ENCODE peak calls at places on chromosomes 4 and X, in four cellular contexts. U is ascending aorta, K is left lung, I is tibial artery. Y is an unnamed sample.

GRCh38 chrX:27380163-27380845 is 82.8 kb downstream of the PPP4R3C start:
- DNase-seq in U (no peak), K (no peak), I (no peak), Y (no peak)

GRCh38 chrX:103626855-103627254 is 1.9 kb upstream of the TCEAL1 start:
- DNase-seq in I (no peak), U (no peak), K (no peak), Y (no peak)

GRCh38 chr4:23747131-23747752 is 142.6 kb downstream of the PPARGC1A start:
- DNase-seq in I (no peak), U (no peak), K (no peak), Y (no peak)

GRCh38 chr4:128793859-128794667 is 15.4 kb upstream of the JADE1 start:
- DNase-seq in I (no peak), U (no peak), K (no peak), Y (no peak)

GRCh38 chrX:13938053-13938765 is 91.5 kb downstream of the GEMIN8 start:
- DNase-seq in I (no peak), U (no peak), K (peak; percentile 79), Y (peak; percentile 1)

GRCh38 chr4:171648926-171649325 is 164.3 kb upstream of the GALNTL6 start:
- DNase-seq in K (no peak), U (no peak), I (no peak), Y (no peak)

GRCh38 chr4:20266215-20267082 is 14.7 kb downstream of the SLIT2 start:
- DNase-seq in I (no peak), K (no peak), U (no peak), Y (no peak)

GRCh38 chr4:139593091-139593564 is 37.1 kb upstream of the SETD7 start:
- DNase-seq in K (no peak), I (no peak), U (no peak), Y (no peak)

GRCh38 chrX:42242044-42242443 is 318.7 kb upstream of the CASK start:
- DNase-seq in U (no peak), I (no peak), K (no peak), Y (no peak)

GRCh38 chrX:2425281-2426071 is 75.3 kb downstream of the DHRSX start:
- DNase-seq in I (no peak), U (no peak), K (no peak), Y (no peak)

GRCh38 chrX:132774312-132774711 is 184.1 kb downstream of the HS6ST2 start:
- DNase-seq in U (no peak), I (no peak), K (no peak), Y (no peak)

GRCh38 chrX:154485150-154486051 is 1.0 kb downstream of the UBL4A start:
- DNase-seq in U (no peak), K (no peak), I (no peak), Y (no peak)

GRCh38 chr4:38621004-38621684 is 42.9 kb upstream of the KLF3 start:
- DNase-seq in K (no peak), U (no peak), I (no peak), Y (no peak)

GRCh38 chrX:119427024-119427794 is 28.1 kb downstream of the SLC25A43 start:
- DNase-seq in K (no peak), U (no peak), I (no peak), Y (peak; percentile 13)

GRCh38 chr4:87270144-87270543 is 49.7 kb upstream of the KLHL8 start:
- DNase-seq in U (no peak), K (no peak), I (no peak), Y (no peak)

GRCh38 chr4:16967722-16968121 is 69.3 kb upstream of the LDB2 start:
- DNase-seq in I (peak; percentile 85), K (no peak), U (peak; percentile 63), Y (no peak)

GRCh38 chrX:122094611-122095010 is 1047.2 kb downstream of the GLUD2 start:
- DNase-seq in I (no peak), K (no peak), U (no peak), Y (no peak)

GRCh38 chrX:118216086-118216485 is 99.5 kb upstream of the KLHL13 start:
- DNase-seq in I (no peak), K (no peak), U (no peak), Y (no peak)

GRCh38 chrX:120309873-120310730 is 1.2 kb downstream of the TMEM255A start:
- DNase-seq in U (no peak), I (no peak), K (no peak), Y (no peak)

GRCh38 chr4:110268352-110268751 is 69.9 kb upstream of the ELOVL6 start:
- DNase-seq in K (no peak), U (no peak), I (no peak), Y (no peak)

GRCh38 chrX:118698516-118699247 is 28.7 kb upstream of the IL13RA1 start:
- DNase-seq in K (no peak), U (no peak), I (no peak), Y (no peak)

GRCh38 chr4:118941149-118941548 is 52.5 kb downstream of the SYNPO2 start:
- DNase-seq in U (peak; percentile 76), I (no peak), K (no peak), Y (no peak)

GRCh38 chr4:118281611-118282442 is 71.0 kb downstream of the PRSS12 start:
- DNase-seq in I (no peak), U (no peak), K (no peak), Y (no peak)

GRCh38 chrX:73940893-73941470 is 363.0 kb upstream of the ZCCHC13 start:
- DNase-seq in I (no peak), K (no peak), U (no peak), Y (no peak)

GRCh38 chr4:38856046-38856445 is 571 bp downstream of the TLR6 start:
- DNase-seq in I (no peak), K (no peak), U (no peak), Y (no peak)

GRCh38 chrX:154368630-154369452 is 5.6 kb downstream of the FLNA start:
- DNase-seq in K (peak; percentile 92), I (peak; percentile 84), U (peak; percentile 92), Y (no peak)

GRCh38 chr4:165709973-165710526 is 163.0 kb upstream of the TLL1 start:
- DNase-seq in I (no peak), K (no peak), U (no peak), Y (no peak)

GRCh38 chr4:69383281-69383680 is 103.0 kb downstream of the UGT2B28 start:
- DNase-seq in U (no peak), I (no peak), K (no peak), Y (no peak)

GRCh38 chr4:6416518-6417286 is 55.7 kb downstream of the PPP2R2C start:
- DNase-seq in I (no peak), K (peak; percentile 51), U (no peak), Y (peak; percentile 54)

GRCh38 chrX:153059191-153060094 is 3.2 kb downstream of the PNMA3 start:
- DNase-seq in K (no peak), I (no peak), U (no peak), Y (no peak)

GRCh38 chr4:92234393-92235176 is 69.2 kb upstream of the GRID2 start:
- DNase-seq in I (no peak), U (no peak), K (no peak), Y (no peak)

GRCh38 chrX:10597871-10598270 is 22.5 kb downstream of the MID1 start:
- DNase-seq in K (no peak), U (no peak), I (no peak), Y (no peak)

GRCh38 chr4:53712326-53712725 is 121.0 kb upstream of the LNX1 start:
- DNase-seq in U (no peak), I (no peak), K (no peak), Y (no peak)

GRCh38 chr4:183304067-183304466 is 16.0 kb downstream of the CLDN22 start:
- DNase-seq in I (no peak), K (no peak), U (no peak), Y (no peak)

GRCh38 chr4:94722270-94722669 is 35.5 kb upstream of the BMPR1B start:
- DNase-seq in I (no peak), K (no peak), U (no peak), Y (no peak)

GRCh38 chrX:41384041-41384705 is 50.2 kb downstream of the DDX3X start:
- DNase-seq in U (peak; percentile 71), I (peak; percentile 62), K (peak; percentile 82), Y (no peak)

GRCh38 chr4:177554966-177555574 is 112.8 kb upstream of the AGA start:
- DNase-seq in K (no peak), U (no peak), I (no peak), Y (no peak)
- H3K27ac ChIP-seq in K (no peak overlapping the region), U (no peak overlapping the region), I (no peak overlapping the region), Y (no peak overlapping the region)

DNA sequence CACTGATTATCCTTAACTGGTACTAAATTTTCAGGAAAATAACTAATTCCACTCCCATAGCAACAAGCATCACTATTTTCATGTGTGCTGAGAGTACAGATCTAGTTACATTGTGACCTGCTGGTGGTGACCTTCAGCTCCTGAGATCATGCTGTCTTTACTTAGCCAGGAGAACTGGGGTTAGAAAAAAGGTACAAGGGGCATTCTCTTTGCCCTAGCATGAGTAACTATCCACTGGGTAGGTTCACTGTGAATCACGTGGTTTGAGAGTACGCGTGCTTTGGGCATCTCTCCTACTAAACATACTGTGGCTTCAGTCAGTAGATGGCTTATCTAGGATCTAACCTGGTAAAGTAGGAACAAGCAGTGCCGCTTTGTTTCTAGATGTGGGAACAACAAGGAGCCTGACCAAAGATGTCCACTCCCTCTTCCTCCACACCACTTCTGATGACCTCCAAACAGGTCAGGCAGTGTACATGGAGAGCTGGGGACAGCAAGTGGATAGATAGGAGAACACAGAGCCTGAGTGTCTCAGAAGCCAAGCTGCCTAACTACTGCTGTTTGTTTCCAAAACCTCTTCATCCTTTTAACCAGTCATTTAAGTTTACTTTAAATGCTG is 90.2 kb downstream of the CBR4 start:
- DNase-seq in K (no peak), I (no peak), U (no peak), Y (no peak)
- H3K27ac ChIP-seq in K (no peak overlapping the region), I (peak overlapping the region; percentile 36), U (peak overlapping the region; percentile 28), Y (no peak overlapping the region)

GRCh38 chrX:43643201-43643600 is 12.9 kb upstream of the MAOA start:
- DNase-seq in I (no peak), K (no peak), U (no peak), Y (no peak)

GRCh38 chrX:43643662-43644061 is 12.4 kb upstream of the MAOA start:
- DNase-seq in U (no peak), I (no peak), K (no peak), Y (no peak)

GRCh38 chrX:43640481-43640880 is 15.6 kb upstream of the MAOA start:
- DNase-seq in I (no peak), U (no peak), K (no peak), Y (no peak)

GRCh38 chrX:43644124-43644701 is 11.9 kb upstream of the MAOA start:
- DNase-seq in U (no peak), K (no peak), I (no peak), Y (no peak)

DNA sequence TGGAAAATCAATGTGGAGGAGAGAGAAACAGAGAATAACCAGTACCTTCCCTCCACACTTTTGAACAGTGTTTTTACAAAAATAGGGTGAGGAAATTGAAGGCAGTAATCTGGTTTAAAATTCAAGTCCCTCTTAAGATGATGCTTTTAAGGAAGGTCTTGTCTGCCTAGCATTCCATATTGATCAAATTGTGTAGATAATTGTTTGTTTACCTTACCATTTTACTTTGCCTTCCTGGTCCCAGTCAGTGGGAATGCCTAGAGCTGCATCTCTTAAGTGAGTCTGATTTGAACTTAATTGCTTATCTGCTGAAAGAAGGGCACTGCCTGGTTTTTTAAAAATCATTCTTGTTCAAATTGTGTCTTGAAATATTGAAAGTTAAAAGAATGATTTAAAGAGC is 14.4 kb upstream of the MAOA start:
- DNase-seq in I (no peak), K (no peak), U (no peak), Y (no peak)
- H3K27ac ChIP-seq in I (no peak overlapping the region), K (no peak overlapping the region), U (no peak overlapping the region), Y (no peak overlapping the region)

GRCh38 chrX:46624090-46624786 is 50.7 kb downstream of the CHST7 start:
- DNase-seq in I (no peak), K (no peak), U (no peak), Y (no peak)
- H3K27ac ChIP-seq in I (no peak overlapping the region), K (no peak overlapping the region), U (no peak overlapping the region), Y (no peak overlapping the region)